ENCODE peak calls at places on chromosomes 12 and 14, in five cellular contexts. D is A549, K is K562, E is SK-N-SH, Q is GM12878. J is an unnamed sample.

GRCh38 chr14:39491134-39491541 is 58.9 kb upstream of the FBXO33 start:
- DNase-seq in K (peak; percentile 8), E (peak; percentile 1), D (peak; percentile 35), Q (no peak), J (peak; percentile 52)

GRCh38 chr12:7712841-7713442 is 1.7 kb downstream of the DPPA3 start:
- DNase-seq in E (no peak), D (no peak), Q (no peak), K (no peak), J (no peak)

GRCh38 chr14:104753528-104754212 is 723 bp downstream of the SIVA1 start:
- DNase-seq in K (no peak), D (no peak), E (no peak), Q (no peak), J (no peak)

GRCh38 chr14:45610303-45610702 is 357.3 kb upstream of the MIS18BP1 start:
- DNase-seq in D (peak; percentile 1), K (no peak), Q (no peak), E (no peak), J (no peak)

GRCh38 chr12:57522887-57523705 is 472 bp downstream of the MBD6 start:
- DNase-seq in E (no peak), D (peak; percentile 46), K (peak; percentile 92), Q (no peak), J (peak; percentile 49)

GRCh38 chr14:44316647-44317432 is 190.2 kb downstream of the FSCB start:
- DNase-seq in D (peak; percentile 92), K (peak; percentile 29), Q (no peak), E (no peak), J (peak; percentile 93)

GRCh38 chr14:80762829-80763228 is 178.7 kb downstream of the CEP128 start:
- DNase-seq in K (no peak), D (no peak), Q (no peak), E (no peak), J (peak; percentile 24)

GRCh38 chr12:53101931-53102781 is 1.1 kb upstream of the SOAT2 start:
- DNase-seq in Q (no peak), K (no peak), E (no peak), D (no peak), J (no peak)

GRCh38 chr14:99245541-99246511 is 26.2 kb downstream of the BCL11B start:
- DNase-seq in D (no peak), Q (no peak), E (no peak), K (no peak), J (no peak)

GRCh38 chr12:28248555-28249127 is 58.4 kb downstream of the CCDC91 start:
- DNase-seq in Q (no peak), K (no peak), D (no peak), E (no peak), J (no peak)

GRCh38 chr12:113220593-113221180 is 577 bp upstream of the TPCN1 start:
- DNase-seq in K (no peak), D (peak; percentile 43), Q (no peak), E (no peak), J (no peak)

GRCh38 chr12:130764475-130765185 is 48.5 kb upstream of the RIMBP2 start:
- DNase-seq in E (no peak), Q (peak; percentile 59), D (peak; percentile 76), K (peak; percentile 29), J (peak; percentile 33)

GRCh38 chr12:118302053-118302452 is 70.7 kb downstream of the TAOK3 start:
- DNase-seq in D (no peak), Q (no peak), E (no peak), K (no peak), J (peak; percentile 53)

GRCh38 chr14:35337074-35337556 is 44.9 kb downstream of the PSMA6 start:
- DNase-seq in E (no peak), Q (no peak), D (no peak), K (no peak), J (no peak)

GRCh38 chr12:51401020-51401419 is 9.8 kb upstream of the GALNT6 start:
- DNase-seq in E (no peak), K (no peak), Q (no peak), D (no peak), J (no peak)

GRCh38 chr12:130879781-130880389 is 8.0 kb downstream of the RAN start:
- DNase-seq in K (no peak), E (peak; percentile 27), Q (no peak), D (no peak), J (no peak)

GRCh38 chr12:132429122-132429931 is 60.6 kb upstream of the FBRSL1 start:
- DNase-seq in E (peak; percentile 70), K (no peak), D (no peak), Q (no peak), J (no peak)

GRCh38 chr14:55000381-55000780 is 26.5 kb downstream of the WDHD1 start:
- DNase-seq in E (no peak), K (no peak), D (no peak), Q (no peak), J (peak; percentile 58)

GRCh38 chr12:130053641-130054040 is 108.6 kb upstream of the FZD10 start:
- DNase-seq in K (no peak), Q (no peak), E (no peak), D (peak; percentile 12), J (no peak)

GRCh38 chr14:26383286-26383685 is 214.5 kb downstream of the NOVA1 start:
- DNase-seq in E (no peak), Q (no peak), D (no peak), K (no peak), J (no peak)

GRCh38 chr12:131671276-131671675 is 39.6 kb upstream of the SFSWAP start:
- DNase-seq in Q (no peak), K (no peak), E (no peak), D (no peak), J (no peak)

GRCh38 chr14:67413806-67414769 is 2.1 kb upstream of the PLEK2 start:
- DNase-seq in E (no peak), Q (no peak), K (peak; percentile 67), D (peak; percentile 79), J (peak; percentile 88)

GRCh38 chr12:48118491-48118890 is 673 bp upstream of the PFKM start:
- DNase-seq in Q (no peak), D (no peak), K (peak; percentile 39), E (no peak), J (no peak)

DNA sequence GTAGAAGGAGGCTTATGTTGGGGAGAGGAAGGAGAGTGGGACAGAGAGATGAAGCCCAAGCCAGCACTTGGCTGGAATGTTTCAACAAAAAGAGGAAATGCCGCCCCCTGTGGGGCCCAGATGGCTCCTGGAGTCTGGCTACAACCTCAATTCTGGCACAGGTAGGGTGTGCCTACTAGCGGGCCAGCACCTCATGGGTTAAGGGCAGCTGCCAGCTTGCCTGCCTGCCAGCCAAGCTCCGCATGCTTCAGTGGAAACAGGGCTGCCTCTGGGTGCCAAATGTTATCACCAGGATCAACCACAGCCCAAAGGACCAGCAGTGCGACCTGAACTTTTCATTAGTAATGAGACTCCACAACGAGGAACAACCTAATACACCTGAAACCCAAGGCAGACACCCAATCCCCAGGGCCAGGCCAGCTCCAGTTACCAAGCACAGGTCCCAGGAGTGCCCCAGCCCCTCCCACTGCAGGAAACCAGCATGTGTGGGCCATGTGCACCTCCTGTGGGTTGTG is 11.3 kb downstream of the RAB15 start:
- DNase-seq in E (peak; percentile 47), D (no peak), Q (no peak), K (peak; percentile 21), J (no peak)
- TF ChIP-seq RCOR1 in E (no peak), D (no peak), Q (no peak), K (no peak), J (no peak)

DNA sequence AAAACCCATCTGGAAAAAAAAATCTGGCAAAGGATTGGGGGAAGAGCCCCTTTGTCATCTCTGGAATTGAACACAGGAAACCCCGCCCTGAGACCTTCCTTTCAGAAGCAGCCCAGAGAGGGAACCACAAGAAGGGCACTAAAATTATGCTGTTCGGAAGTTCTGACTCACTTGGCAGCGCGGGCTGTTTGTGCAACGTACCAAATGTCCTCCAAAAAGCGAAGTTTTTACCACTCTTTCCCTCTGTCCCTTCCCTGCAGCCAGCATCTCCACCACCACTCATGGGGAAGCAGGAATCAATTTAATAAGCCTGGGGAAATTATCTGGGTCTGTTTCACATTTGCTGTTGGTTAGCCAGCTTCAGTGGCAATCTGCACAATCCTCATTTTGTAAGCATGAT is 3.2 kb upstream of the SYNE3 start:
- DNase-seq in Q (no peak), D (no peak), E (peak; percentile 79), K (no peak), J (peak; percentile 77)
- TF ChIP-seq RCOR1 in Q (no peak), D (no peak), E (no peak), K (no peak), J (no peak)

GRCh38 chr14:95328876-95329503 is 9.3 kb upstream of the CLMN start:
- DNase-seq in K (no peak), E (peak; percentile 62), D (no peak), Q (no peak), J (no peak)

GRCh38 chr14:95330591-95331370 is 11.1 kb upstream of the CLMN start:
- DNase-seq in E (no peak), D (no peak), Q (no peak), K (no peak), J (no peak)

GRCh38 chr14:95329941-95330340 is 10.2 kb upstream of the CLMN start:
- DNase-seq in E (no peak), Q (no peak), D (no peak), K (no peak), J (no peak)

GRCh38 chr14:95326987-95327386 is 7.3 kb upstream of the CLMN start:
- DNase-seq in E (no peak), K (no peak), D (no peak), Q (no peak), J (no peak)

GRCh38 chr14:95327558-95328374 is 8.1 kb upstream of the CLMN start:
- DNase-seq in E (no peak), D (no peak), Q (peak; percentile 91), K (no peak), J (no peak)
- TF ChIP-seq RCOR1 in E (no peak), D (no peak), Q (peak; percentile 87), K (no peak), J (no peak)

DNA sequence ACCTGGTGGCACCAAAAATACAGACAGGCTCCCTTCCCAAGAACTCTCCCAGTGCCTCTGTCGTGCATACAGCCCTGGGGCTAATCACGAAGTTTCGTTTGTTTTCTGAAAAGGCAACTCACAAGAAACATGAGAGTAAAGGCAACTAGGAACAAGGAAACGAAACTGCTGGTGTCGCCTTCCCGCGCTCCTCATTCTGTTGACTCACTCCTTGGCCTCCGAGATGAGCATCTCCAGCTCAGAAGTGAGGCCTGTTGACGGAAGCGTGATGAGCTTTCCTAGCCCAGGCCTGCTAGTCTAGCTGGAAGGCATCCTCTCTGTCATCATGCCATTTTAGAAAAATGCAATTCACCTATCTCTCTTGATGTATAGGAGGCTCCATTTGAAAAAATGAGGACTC is 50.5 kb downstream of the TTC9 start:
- DNase-seq in K (no peak), Q (no peak), E (no peak), D (no peak), J (no peak)
- TF ChIP-seq RCOR1 in K (no peak), Q (no peak), E (no peak), D (no peak), J (no peak)

DNA sequence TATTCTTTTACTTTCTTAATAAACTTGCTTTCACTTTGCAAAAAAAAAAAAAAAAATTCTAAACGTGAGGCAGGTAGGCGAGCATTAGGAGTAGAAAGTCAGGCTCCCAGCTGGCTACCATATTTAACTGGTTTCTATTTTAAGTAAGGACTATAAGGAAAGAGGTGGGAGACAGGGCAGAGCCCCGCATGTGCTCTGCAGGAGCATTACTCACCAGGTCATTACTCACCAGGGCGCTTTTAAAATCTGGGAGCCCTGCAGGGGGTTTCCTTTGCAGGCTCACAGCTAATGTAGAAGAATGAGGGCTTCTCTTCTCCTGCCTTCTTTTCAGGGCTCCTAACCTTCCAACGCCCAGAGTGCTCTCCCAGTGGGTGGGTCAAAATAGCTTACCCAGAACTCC is 14.0 kb upstream of the DPF3 start:
- DNase-seq in D (no peak), K (peak; percentile 59), Q (no peak), E (no peak), J (peak; percentile 85)
- TF ChIP-seq RCOR1 in D (no peak), K (no peak), Q (no peak), E (no peak), J (no peak)

GRCh38 chr12:54592316-54592715 is 3.9 kb upstream of the PPP1R1A start:
- DNase-seq in D (no peak), E (no peak), K (no peak), Q (no peak), J (peak; percentile 1)
- TF ChIP-seq RCOR1 in D (no peak), E (no peak), K (no peak), Q (no peak), J (no peak)